ENCODE peak calls at places on chromosomes 3 and 15, in five cellular contexts. T is skeletal muscle cell, B is heart right ventricle, L is psoas muscle, A is IMR-90. P is an unnamed sample.

GRCh38 chr15:99247063-99247462 is 2.3 kb downstream of the TTC23 start:
- DNase-seq in T (no peak), B (no peak), L (no peak), A (no peak), P (no peak)

GRCh38 chr3:21893250-21893649 is 142.2 kb upstream of the ZNF385D start:
- DNase-seq in T (no peak), B (no peak), L (no peak), A (peak), P (peak)

GRCh38 chr15:79065744-79066376 is 24.7 kb downstream of the RASGRF1 start:
- DNase-seq in T (no peak), B (no peak), L (no peak), A (no peak), P (no peak)

GRCh38 chr3:108414007-108414406 is 96.4 kb downstream of the MYH15 start:
- DNase-seq in T (no peak), B (no peak), L (no peak), A (peak), P (peak)

GRCh38 chr15:62307551-62307950 is 142.5 kb upstream of the C2CD4B start:
- DNase-seq in T (peak), B (no peak), L (no peak), A (peak), P (peak)

GRCh38 chr3:119747355-119747754 is 34.5 kb upstream of the NR1I2 start:
- DNase-seq in T (no peak), B (no peak), L (no peak), A (no peak), P (peak)

GRCh38 chr3:127787071-127787490 is 35.2 kb downstream of the MGLL start:
- DNase-seq in T (no peak), B (peak), L (peak), A (no peak), P (peak)

GRCh38 chr3:156323466-156323865 is 203.1 kb downstream of the KCNAB1 start:
- DNase-seq in T (no peak), B (no peak), L (no peak), A (no peak), P (no peak)

GRCh38 chr3:112503304-112503972 is 4.2 kb upstream of the BTLA start:
- DNase-seq in T (no peak), B (no peak), L (no peak), A (no peak), P (no peak)

GRCh38 chr3:80734955-80735354 is 967.2 kb upstream of the ROBO1 start:
- DNase-seq in T (no peak), B (no peak), L (no peak), A (no peak), P (no peak)

GRCh38 chr3:120344349-120344748 is 4.8 kb downstream of the LRRC58 start:
- DNase-seq in T (no peak), B (no peak), L (no peak), A (peak), P (peak)

GRCh38 chr3:175456496-175456895 is 597.4 kb downstream of the NAALADL2 start:
- DNase-seq in T (no peak), B (no peak), L (no peak), A (peak), P (peak)

GRCh38 chr3:81308296-81308695 is 453.1 kb downstream of the GBE1 start:
- DNase-seq in T (peak), B (no peak), L (no peak), A (peak), P (peak)

GRCh38 chr3:119662604-119663377 is 2.4 kb upstream of the POPDC2 start:
- DNase-seq in T (peak), B (no peak), L (no peak), A (peak), P (peak)

GRCh38 chr3:56801597-56802410 is at the start of gene ARHGEF3:
- DNase-seq in T (no peak), B (peak), L (peak), A (peak), P (peak)

GRCh38 chr3:187994221-187995085 is 159.5 kb upstream of the LPP start:
- DNase-seq in T (peak), B (no peak), L (no peak), A (peak), P (peak)

GRCh38 chr3:129608087-129608935 is 1.8 kb upstream of the PLXND1 start:
- DNase-seq in T (no peak), B (peak), L (no peak), A (peak), P (peak)

GRCh38 chr3:137768361-137769320 is 4.5 kb downstream of the SOX14 start:
- DNase-seq in T (no peak), B (no peak), L (peak), A (no peak), P (no peak)
- H3K4me3 ChIP-seq in T (peak), B (peak), L (peak), A (no peak), P (peak)

DNA sequence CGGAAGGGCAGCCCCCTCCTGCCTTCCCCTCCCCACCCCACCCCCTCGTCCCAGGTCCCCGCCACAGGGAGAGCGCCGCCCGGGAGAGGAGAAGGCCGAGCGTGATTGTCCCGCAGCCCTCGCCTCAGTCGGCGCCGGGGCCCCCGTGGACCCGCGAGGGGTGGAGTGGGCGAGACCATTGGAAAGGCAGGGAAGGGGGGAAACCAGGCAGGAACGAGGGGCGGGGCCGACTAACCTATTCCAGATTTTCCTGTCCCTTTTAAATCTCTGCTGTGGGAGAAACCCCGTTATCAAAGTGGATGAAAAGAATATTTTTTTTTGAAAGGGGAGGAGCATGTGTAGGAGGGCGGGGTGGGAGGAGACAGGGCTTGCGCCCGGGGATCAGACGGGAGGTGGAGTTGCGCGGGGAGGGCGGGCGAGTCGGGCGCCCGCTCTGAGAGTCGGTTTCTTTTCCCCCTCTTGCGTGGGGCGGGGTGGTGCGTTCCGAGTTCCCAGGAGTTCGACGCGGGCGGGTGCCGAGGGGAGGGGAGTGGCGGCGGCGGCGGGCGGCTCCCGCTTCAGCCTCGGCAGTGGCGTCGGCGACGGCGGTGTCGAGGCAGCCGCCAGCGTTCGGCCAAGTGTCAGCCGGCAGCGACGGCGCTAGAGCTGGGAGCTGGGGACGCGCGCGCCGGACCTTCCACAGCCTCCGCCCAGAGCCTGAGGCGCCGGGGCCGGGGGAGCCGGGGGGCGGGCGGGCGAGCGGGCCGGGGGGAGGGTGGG is at the start of gene NECTIN3:
- DNase-seq in T (peak), B (peak), L (peak), A (peak), P (peak)
- H3K4me3 ChIP-seq in T (peak), B (peak), L (peak), A (peak), P (peak)

GRCh38 chr15:43469867-43470266 is 23.1 kb downstream of the TP53BP1 start:
- DNase-seq in T (no peak), B (no peak), L (no peak), A (peak), P (peak)
- H3K4me3 ChIP-seq in T (no peak), B (no peak), L (no peak), A (no peak), P (no peak)

GRCh38 chr15:57375827-57376694 is at the start of gene CGNL1:
- DNase-seq in T (no peak), B (peak), L (peak), A (no peak), P (no peak)
- H3K4me3 ChIP-seq in T (peak), B (peak), L (peak), A (peak), P (peak)

DNA sequence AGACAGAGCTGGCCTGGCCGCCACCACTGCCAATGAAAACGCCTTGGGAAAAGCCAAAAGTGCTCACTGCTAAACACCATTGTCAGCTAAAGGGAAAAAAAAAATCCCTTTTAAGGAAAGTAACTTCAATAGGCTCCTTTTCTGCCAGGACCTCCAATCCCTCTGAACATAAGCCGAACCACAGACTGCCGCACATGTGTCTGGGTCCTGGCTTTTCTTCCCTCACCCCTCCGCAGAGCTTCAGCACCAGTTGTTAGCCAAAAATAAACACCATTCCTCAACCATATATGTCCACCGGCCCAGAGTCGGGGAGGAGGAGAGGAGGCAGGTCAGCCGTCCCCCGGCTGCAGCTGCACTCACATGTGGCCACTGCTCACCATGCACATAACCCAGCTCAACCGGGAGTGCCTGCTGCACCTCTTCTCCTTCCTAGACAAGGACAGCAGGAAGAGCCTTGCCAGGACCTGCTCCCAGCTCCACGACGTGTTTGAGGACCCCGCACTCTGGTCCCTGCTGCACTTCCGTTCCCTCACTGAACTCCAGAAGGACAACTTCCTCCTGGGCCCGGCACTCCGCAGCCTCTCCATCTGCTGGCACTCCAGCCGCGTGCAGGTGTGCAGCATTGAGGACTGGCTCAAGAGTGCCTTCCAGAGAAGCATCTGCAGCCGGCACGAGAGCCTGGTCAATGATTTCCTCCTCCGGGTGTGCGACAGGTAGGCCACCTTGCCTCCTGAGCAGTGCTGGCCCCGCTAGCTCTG is at the start of gene FBXL22:
- DNase-seq in T (no peak), B (peak), L (peak), A (peak), P (peak)
- H3K4me3 ChIP-seq in T (peak), B (peak), L (peak), A (no peak), P (no peak)

GRCh38 chr3:102163818-102164154 is 271.0 kb upstream of the ZPLD1 start:
- DNase-seq in T (no peak), B (no peak), L (no peak), A (no peak), P (no peak)
- H3K4me3 ChIP-seq in T (no peak), B (no peak), L (no peak), A (no peak), P (no peak)

GRCh38 chr3:183697610-183698317 is at the start of gene YEATS2:
- DNase-seq in T (peak), B (peak), L (peak), A (peak), P (peak)

GRCh38 chr3:183697123-183697609 is 431 bp upstream of the YEATS2 start:
- DNase-seq in T (no peak), B (no peak), L (no peak), A (no peak), P (no peak)

GRCh38 chr3:183698318-183698731 is 728 bp downstream of the YEATS2 start:
- DNase-seq in T (no peak), B (peak), L (no peak), A (peak), P (peak)

GRCh38 chr3:183698760-183699159 is 1.2 kb downstream of the YEATS2 start:
- DNase-seq in T (no peak), B (no peak), L (no peak), A (peak), P (peak)

DNA sequence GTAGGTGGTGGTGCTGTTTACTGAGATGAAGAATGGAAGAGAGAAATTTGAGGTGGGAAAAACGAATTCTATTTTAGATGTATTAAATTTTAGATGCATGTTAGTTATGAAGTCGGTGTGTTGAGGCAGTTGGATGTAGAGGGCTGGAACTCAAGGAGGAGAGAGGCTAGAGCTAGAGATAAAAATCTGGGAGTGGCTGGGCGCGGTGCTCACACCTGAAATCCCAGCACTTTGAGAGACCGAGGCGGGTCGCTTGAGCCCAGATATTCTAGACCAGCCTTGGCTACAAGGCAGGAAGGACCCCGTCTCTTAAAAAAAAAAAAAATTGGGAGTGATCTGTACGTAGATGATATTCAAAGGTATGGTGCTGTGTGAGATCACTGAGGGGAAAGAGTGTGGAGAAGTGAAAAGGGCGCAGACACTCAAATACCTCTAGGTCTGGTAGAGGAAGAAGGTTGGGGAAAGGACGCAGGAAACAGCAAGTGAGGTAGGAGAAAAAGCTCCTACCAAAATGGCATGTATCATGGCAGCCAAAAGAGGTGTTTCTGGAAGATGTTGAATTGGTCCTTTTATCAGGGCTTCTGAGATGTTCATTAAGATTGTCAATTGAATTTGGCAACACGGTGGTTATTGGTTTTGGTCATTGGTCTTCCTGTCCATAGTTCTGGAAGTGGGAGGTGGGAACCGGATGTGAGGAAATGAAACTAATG is 1.8 kb downstream of the YEATS2 start:
- DNase-seq in T (no peak), B (no peak), L (no peak), A (no peak), P (no peak)
- H3K4me3 ChIP-seq in T (peak), B (peak), L (peak), A (peak), P (peak)

DNA sequence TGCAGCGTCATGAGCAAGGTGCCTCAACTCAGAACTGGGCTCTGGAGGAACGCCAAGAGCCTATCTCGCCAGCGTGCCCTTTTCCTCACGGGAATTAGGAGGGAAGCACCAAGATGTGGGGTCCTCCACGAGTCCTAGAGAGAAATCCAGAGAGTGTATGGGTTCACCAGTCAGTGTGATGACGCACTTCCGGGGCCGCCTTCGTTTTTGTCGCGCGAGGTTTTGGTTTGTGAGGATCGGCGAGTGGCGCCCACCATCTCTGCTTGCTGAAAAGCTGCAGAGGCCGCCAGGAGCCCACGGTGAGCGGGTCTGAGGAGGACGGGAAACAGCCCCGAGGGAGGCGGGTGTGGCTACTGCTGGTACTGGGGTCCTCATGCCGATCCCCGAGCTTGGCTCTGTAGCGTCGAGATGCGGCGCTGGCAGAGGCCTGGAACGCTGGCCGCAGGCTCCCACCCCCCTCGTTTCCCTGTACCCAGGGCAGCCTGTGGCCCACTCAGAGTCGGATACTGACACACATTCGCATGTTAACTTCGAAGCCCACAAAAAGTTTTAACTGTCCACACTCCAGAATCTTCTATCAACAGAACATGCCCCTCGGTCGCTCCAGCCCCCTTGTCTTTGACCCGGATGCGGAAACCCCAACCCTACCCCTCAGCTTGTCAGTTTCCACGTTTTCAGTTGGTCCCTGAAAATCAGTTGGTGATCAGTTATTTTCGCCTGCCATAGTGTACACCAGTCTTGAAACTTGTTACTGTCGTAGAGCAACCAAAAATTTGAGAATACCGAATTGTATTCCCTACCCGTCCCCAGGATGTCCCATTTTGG is 30.4 kb downstream of the ZNF662 start:
- DNase-seq in T (no peak), B (peak), L (peak), A (peak), P (peak)
- H3K4me3 ChIP-seq in T (peak), B (peak), L (peak), A (peak), P (peak)